ENCODE peak calls at places on chromosomes 6 and 20, in four cellular contexts. U, J, Q and V are unnamed samples.
A peak's percentile ranks its signal among the peaks of the same experiment; 100 is the strongest.

GRCh38 chr6:110419028-110419739 is 3.8 kb upstream of the DDO start:
- DNase-seq in J (no peak), U (no peak), Q (no peak), V (no peak)

GRCh38 chr6:33018904-33019303 is 9.5 kb upstream of the HLA-DOA start:
- DNase-seq in Q (no peak), U (no peak), J (peak; percentile 25), V (no peak)

GRCh38 chr6:107110200-107110599 is 5.1 kb downstream of the BEND3 start:
- DNase-seq in U (no peak), Q (no peak), J (no peak), V (no peak)

GRCh38 chr6:20582586-20583446 is 48.6 kb downstream of the CDKAL1 start:
- DNase-seq in Q (no peak), J (no peak), U (no peak), V (no peak)

GRCh38 chr6:27966816-27967426 is 9.9 kb downstream of the OR2B6 start:
- DNase-seq in J (no peak), U (no peak), Q (no peak), V (no peak)

GRCh38 chr20:57587989-57588377 is 27.1 kb downstream of the PCK1 start:
- DNase-seq in Q (no peak), J (no peak), U (no peak), V (no peak)

GRCh38 chr6:83536034-83536646 is 23.8 kb downstream of the PRSS35 start:
- DNase-seq in Q (no peak), U (no peak), J (peak; percentile 53), V (no peak)

GRCh38 chr20:14958626-14959025 is 621.2 kb upstream of the FLRT3 start:
- DNase-seq in Q (no peak), J (no peak), U (no peak), V (no peak)

GRCh38 chr6:115690854-115691253 is 369.8 kb downstream of the FRK start:
- DNase-seq in Q (no peak), U (no peak), J (no peak), V (no peak)

GRCh38 chr20:1622450-1622849 is 2.6 kb upstream of the SIRPB1 start:
- DNase-seq in U (no peak), Q (no peak), J (no peak), V (no peak)

GRCh38 chr6:137731960-137732616 is 135.0 kb upstream of the TNFAIP3 start:
- DNase-seq in U (no peak), J (no peak), Q (no peak), V (no peak)

GRCh38 chr6:47256361-47256760 is 53.3 kb downstream of the TNFRSF21 start:
- DNase-seq in J (no peak), U (no peak), Q (no peak), V (no peak)

GRCh38 chr6:157049126-157049525 is 271.9 kb downstream of the ARID1B start:
- DNase-seq in U (no peak), J (no peak), Q (no peak), V (no peak)

GRCh38 chr6:4449409-4449808 is 314.0 kb upstream of the ECI2 start:
- DNase-seq in U (no peak), Q (no peak), J (no peak), V (no peak)

GRCh38 chr6:105178110-105178509 is 1.7 kb downstream of the POPDC3 start:
- DNase-seq in J (no peak), U (no peak), Q (no peak), V (no peak)

GRCh38 chr20:60046011-60046413 is 87.8 kb downstream of the CDH26 start:
- DNase-seq in J (no peak), Q (no peak), U (no peak), V (no peak)